ENCODE peak calls at places on chromosome 22, in five cellular contexts. X is brain microvascular endothelial cell; Z is EH; Y is activated effector memory CD4-positive, alpha-beta T cell treated with Interleukin-2 at 50 U/mL for 16 hours; S is effector memory CD4-positive, alpha-beta T cell. E is an unnamed sample.

GRCh38 chr22:46515208-46516111 is 22.0 kb downstream of the CELSR1 start:
- DNase-seq in S (no peak), Z (peak; percentile 53), Y (no peak), X (peak; percentile 57), E (peak; percentile 14)

GRCh38 chr22:34866081-34866480 is 199.9 kb upstream of the ISX start:
- DNase-seq in Y (no peak), Z (peak; percentile 16), X (no peak), S (no peak), E (no peak)

GRCh38 chr22:24128631-24129601 is 52.4 kb upstream of the SUSD2 start:
- DNase-seq in Y (no peak), S (no peak), Z (no peak), X (no peak), E (no peak)

GRCh38 chr22:45688606-45689080 is 17.0 kb downstream of the ATXN10 start:
- DNase-seq in X (peak; percentile 76), Z (peak; percentile 96), Y (no peak), S (no peak), E (peak; percentile 62)

GRCh38 chr22:29480262-29480511 is 169 bp downstream of the NEFH start:
- DNase-seq in Y (no peak), Z (no peak), X (no peak), S (no peak), E (no peak)

GRCh38 chr22:50545522-50546325 is at the start of gene KLHDC7B:
- DNase-seq in S (no peak), X (no peak), Z (peak; percentile 63), Y (no peak), E (peak; percentile 55)

GRCh38 chr22:43154887-43155536 is 3.7 kb downstream of the TSPO start:
- DNase-seq in S (no peak), Z (no peak), Y (no peak), X (no peak), E (no peak)

GRCh38 chr22:17961443-17961729 is 63.0 kb downstream of the MICAL3 start:
- DNase-seq in Z (no peak), Y (no peak), X (no peak), S (no peak), E (no peak)

GRCh38 chr22:38935023-38935422 is 22.4 kb upstream of the APOBEC3A start:
- DNase-seq in S (no peak), Y (no peak), Z (no peak), X (no peak), E (no peak)

GRCh38 chr22:46296257-46297150 is at the start of gene GTSE1:
- DNase-seq in X (peak; percentile 95), Y (peak; percentile 95), Z (peak; percentile 98), S (peak; percentile 93), E (peak; percentile 96)

GRCh38 chr22:37852418-37852817 is 3.2 kb downstream of the EIF3L start:
- DNase-seq in Z (no peak), S (no peak), Y (no peak), X (no peak), E (no peak)

GRCh38 chr22:23117890-23118646 is 23.7 kb downstream of the RSPH14 start:
- DNase-seq in S (no peak), Y (no peak), X (no peak), Z (no peak), E (no peak)

GRCh38 chr22:40374567-40374966 is 4.2 kb downstream of the SGSM3 start:
- DNase-seq in S (no peak), Z (no peak), Y (no peak), X (no peak), E (no peak)

GRCh38 chr22:27603823-27604190 is 197.7 kb downstream of the MN1 start:
- DNase-seq in Z (no peak), S (no peak), X (peak; percentile 26), Y (no peak), E (no peak)